ENCODE peak calls at places on chromosomes 2 and 18, in six cellular contexts. C is left lung; L is neuronal stem cell; F is naive thymus-derived CD4-positive, alpha-beta T cell; M is breast epithelium; P is brain microvascular endothelial cell. A is an unnamed sample. For H3K36me3 and H3K27me3, the result is how much of the 10 kb centered on the place peaks cover.

GRCh38 chr2:18841248-18842150 is 252.1 kb upstream of the NT5C1B start:
- DNase-seq in P (no peak), F (no peak), C (no peak), L (no peak), M (no peak), A (no peak)

GRCh38 chr2:223481486-223481885 is 120.7 kb downstream of the SCG2 start:
- DNase-seq in P (no peak), F (no peak), L (no peak), M (no peak), C (no peak), A (no peak)

GRCh38 chr2:235679471-235679870 is 185.6 kb downstream of the AGAP1 start:
- DNase-seq in C (no peak), F (no peak), P (no peak), L (no peak), M (no peak), A (no peak)

GRCh38 chr2:239518286-239519080 is 117.7 kb upstream of the HDAC4 start:
- DNase-seq in L (no peak), M (no peak), P (no peak), F (no peak), C (no peak), A (peak)

GRCh38 chr2:222652856-222653255 is 3.0 kb downstream of the FARSB start:
- DNase-seq in L (no peak), C (no peak), M (no peak), P (no peak), F (no peak), A (no peak)

GRCh38 chr2:185044323-185044874 is 446.1 kb downstream of the ZNF804A start:
- DNase-seq in F (no peak), M (no peak), P (no peak), C (peak), L (no peak), A (no peak)

GRCh38 chr18:74796928-74797576 is 199.4 kb downstream of the ZNF407 start:
- DNase-seq in M (no peak), F (no peak), P (no peak), L (no peak), C (no peak), A (no peak)

GRCh38 chr2:240250985-240251847 is 110.8 kb upstream of the OTOS start:
- DNase-seq in F (no peak), C (peak), P (peak), M (peak), L (peak), A (peak)

GRCh38 chr2:42685303-42685702 is 78.6 kb downstream of the OXER1 start:
- DNase-seq in M (no peak), C (no peak), P (no peak), L (no peak), F (no peak), A (no peak)

GRCh38 chr2:24423095-24423494 is 62.8 kb upstream of the ITSN2 start:
- DNase-seq in P (no peak), M (no peak), C (no peak), L (no peak), F (no peak), A (no peak)

GRCh38 chr2:176118606-176119370 is 2.2 kb downstream of the HOXD10 start:
- DNase-seq in M (peak), P (no peak), F (no peak), C (no peak), L (no peak), A (no peak)

GRCh38 chr2:43576983-43577892 is 18.6 kb downstream of the THADA start:
- DNase-seq in F (peak), M (no peak), P (peak), L (peak), C (no peak), A (no peak)

GRCh38 chr2:37156071-37156856 is 516 bp downstream of the EIF2AK2 start:
- DNase-seq in F (peak), C (no peak), P (peak), L (no peak), M (no peak), A (peak)

GRCh38 chr2:216287251-216287650 is 85.0 kb downstream of the MARCHF4 start:
- DNase-seq in F (no peak), L (no peak), M (no peak), C (no peak), P (peak), A (no peak)

GRCh38 chr2:223598994-223599645 is 3.0 kb downstream of the SCG2 start:
- DNase-seq in F (no peak), L (no peak), M (no peak), C (no peak), P (peak), A (no peak)

GRCh38 chr18:23565916-23566547 is 20.3 kb downstream of the NPC1 start:
- DNase-seq in F (no peak), C (no peak), P (no peak), M (no peak), L (no peak), A (no peak)
- H3K27ac ChIP-seq in F (no peak), C (no peak), P (no peak), M (no peak), L (no peak), A (no peak)

DNA sequence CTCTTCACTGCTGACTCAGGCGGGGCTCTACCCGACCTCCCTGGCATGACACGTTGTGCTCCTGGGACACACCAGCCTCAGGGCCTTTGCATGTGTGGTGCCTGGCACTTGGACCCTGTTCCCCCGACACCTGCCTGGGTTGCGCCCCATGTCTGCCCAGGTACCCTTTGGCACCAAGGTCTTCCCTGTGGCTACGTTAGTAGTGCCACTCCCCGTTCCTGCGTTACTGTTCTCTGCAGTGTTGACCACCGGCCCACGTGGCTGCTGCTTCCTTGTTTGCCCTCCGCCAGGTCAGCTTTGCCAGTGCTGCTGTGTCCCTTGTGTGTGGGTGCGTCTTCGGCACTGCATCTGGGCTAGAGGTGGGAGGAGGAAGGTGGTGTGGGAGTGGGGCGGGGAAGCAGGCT is 20.4 kb downstream of the ATG4B start:
- DNase-seq in F (no peak), M (no peak), L (no peak), C (peak), P (no peak), A (no peak)
- H3K36me3 ChIP-seq in F (under half), M (under half), L (under half), C (under half), P (under half), A (under half)

DNA sequence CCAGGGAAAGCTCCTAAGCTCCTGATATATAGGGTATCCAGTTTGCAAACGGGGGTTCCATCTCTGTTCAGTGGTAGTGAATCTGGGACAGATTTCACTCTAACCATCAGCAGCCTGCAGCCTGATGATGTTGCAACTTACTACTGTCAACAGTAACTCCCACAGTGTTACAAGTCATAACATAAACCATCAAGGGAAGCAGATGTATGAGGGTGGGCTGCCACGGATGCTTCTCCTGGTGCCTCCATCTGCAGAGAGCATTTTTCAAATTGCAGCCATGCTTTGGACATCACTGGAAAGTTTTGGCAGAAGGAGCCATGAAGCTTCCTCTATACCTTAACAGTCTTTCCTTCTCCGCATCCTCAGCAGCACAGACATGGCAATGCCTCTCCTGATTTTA is 234.5 kb downstream of the ANKRD36B start:
- DNase-seq in M (no peak), P (no peak), C (no peak), F (no peak), L (no peak), A (no peak)
- H3K27me3 ChIP-seq in M (under half), P (under half), C (under half), F (under half), L (under half), A (under half)

DNA sequence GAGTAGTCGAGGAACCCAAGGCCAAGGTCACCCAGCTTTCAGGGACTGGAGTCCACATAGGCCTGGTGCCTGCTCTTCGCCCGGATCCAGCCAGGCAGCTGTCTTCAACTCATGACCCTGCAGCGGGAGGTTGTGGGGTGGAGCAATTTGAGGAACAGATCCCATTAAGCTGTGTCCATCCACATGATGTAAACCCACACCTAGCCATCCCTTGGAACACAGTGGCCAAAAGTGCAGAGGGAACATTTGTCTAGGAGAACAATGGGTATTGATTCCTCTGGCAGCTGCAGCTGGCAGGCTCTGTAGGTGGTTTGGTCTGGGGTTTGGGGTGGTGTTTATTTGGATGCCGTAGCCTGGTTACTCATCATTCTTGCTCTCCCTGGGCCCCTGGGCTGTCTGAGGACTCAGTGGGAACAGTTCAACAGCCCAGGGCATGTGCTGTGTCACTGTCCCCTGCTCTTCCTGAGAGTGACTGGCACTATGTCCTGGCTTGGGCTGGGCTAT is 99.4 kb downstream of the TFCP2L1 start:
- DNase-seq in F (no peak), P (no peak), L (no peak), M (peak), C (no peak), A (no peak)
- H3K27ac ChIP-seq in F (no peak), P (no peak), L (no peak), M (peak), C (no peak), A (no peak)

GRCh38 chr18:22971038-22971437 is 37.9 kb downstream of the RBBP8 start:
- DNase-seq in F (no peak), M (no peak), C (no peak), L (no peak), P (no peak), A (no peak)

GRCh38 chr18:22975508-22975907 is 42.4 kb downstream of the RBBP8 start:
- DNase-seq in M (no peak), C (no peak), F (no peak), L (no peak), P (no peak), A (no peak)

GRCh38 chr18:22977847-22978701 is 44.9 kb downstream of the RBBP8 start:
- DNase-seq in C (no peak), M (no peak), L (no peak), P (peak), F (no peak), A (no peak)

GRCh38 chr18:22980394-22980793 is 47.3 kb downstream of the RBBP8 start:
- DNase-seq in F (no peak), P (no peak), C (no peak), L (no peak), M (no peak), A (no peak)

GRCh38 chr18:22974707-22975106 is 41.6 kb downstream of the RBBP8 start:
- DNase-seq in C (no peak), P (no peak), F (no peak), L (no peak), M (no peak), A (no peak)
- H3K36me3 ChIP-seq in C (under half), P (under half), F (under half), L (under half), M (under half), A (under half)

GRCh38 chr2:219252570-219252899 is 508 bp upstream of the TUBA4B start:
- DNase-seq in M (no peak), F (peak), P (no peak), L (no peak), C (no peak), A (no peak)
- H3K27me3 ChIP-seq in M (under half), F (under half), P (under half), L (half or more), C (under half), A (under half)

GRCh38 chr2:207227749-207228145 is 62.0 kb upstream of the KLF7 start:
- DNase-seq in L (no peak), M (no peak), C (no peak), P (no peak), F (no peak), A (no peak)

GRCh38 chr2:207227062-207227748 is 61.5 kb upstream of the KLF7 start:
- DNase-seq in P (peak), F (no peak), M (no peak), C (no peak), L (peak), A (no peak)

GRCh38 chr2:207225773-207226172 is 60.0 kb upstream of the KLF7 start:
- DNase-seq in F (no peak), L (no peak), C (no peak), M (no peak), P (no peak), A (no peak)

GRCh38 chr2:207226243-207226642 is 60.5 kb upstream of the KLF7 start:
- DNase-seq in L (no peak), P (no peak), C (no peak), F (no peak), M (no peak), A (no peak)

GRCh38 chr2:207226671-207227061 is 60.9 kb upstream of the KLF7 start:
- DNase-seq in L (no peak), F (no peak), P (no peak), M (no peak), C (no peak), A (no peak)
- H3K27ac ChIP-seq in L (peak), F (no peak), P (peak), M (no peak), C (peak), A (no peak)

DNA sequence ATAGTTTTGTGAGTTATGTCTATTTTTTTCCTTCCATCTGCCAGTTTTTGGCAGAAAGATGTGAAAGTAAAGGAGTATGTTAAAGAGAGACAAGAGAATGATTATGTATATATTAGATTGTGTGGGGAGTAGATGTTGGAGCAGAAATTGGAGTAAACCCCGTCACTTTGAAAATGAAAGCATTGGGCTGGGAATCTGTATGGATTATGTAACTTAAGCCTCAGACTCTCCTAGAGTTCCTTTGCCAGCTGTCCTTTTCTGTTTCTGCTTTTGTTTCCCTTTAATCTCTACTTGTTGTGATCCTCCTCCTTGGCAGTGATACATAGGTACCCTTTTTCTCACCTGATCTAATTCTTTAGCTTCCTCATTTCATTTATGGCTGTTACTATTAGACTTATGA is 19.2 kb downstream of the CCDC138 start:
- DNase-seq in L (no peak), M (no peak), F (no peak), C (no peak), P (no peak), A (no peak)
- H3K36me3 ChIP-seq in L (under half), M (under half), F (under half), C (under half), P (under half), A (under half)

A was measured in aorta.